ENCODE peak calls at places on chromosomes 1 and 21, in five cellular contexts. One of them, this sample, is unnamed.

GRCh38 chr1:36528361-36529349 is 45.9 kb upstream of the CSF3R start:
- DNase-seq in NCI-H1092: no peak
- DNase-seq in NCI-H345: no peak
- DNase-seq in stimulated activated CD4-positive, alpha-beta T cell treated with anti-CD3 and anti-CD28 coated beads, Interleukin-4, amount 100 ng/mL, for 24 hours: no peak
- DNase-seq in upper lobe of right lung: no peak
- DNase-seq in this sample: peak

GRCh38 chr1:191943684-191944083 is 214.6 kb upstream of the RGS18 start:
- DNase-seq in NCI-H1092: no peak
- DNase-seq in NCI-H345: no peak
- DNase-seq in stimulated activated CD4-positive, alpha-beta T cell treated with anti-CD3 and anti-CD28 coated beads, Interleukin-4, amount 100 ng/mL, for 24 hours: no peak
- DNase-seq in upper lobe of right lung: no peak
- DNase-seq in this sample: no peak

GRCh38 chr1:167128261-167129227 is 34.7 kb downstream of the STYXL2 start:
- DNase-seq in NCI-H1092: no peak
- DNase-seq in NCI-H345: no peak
- DNase-seq in stimulated activated CD4-positive, alpha-beta T cell treated with anti-CD3 and anti-CD28 coated beads, Interleukin-4, amount 100 ng/mL, for 24 hours: no peak
- DNase-seq in upper lobe of right lung: no peak
- DNase-seq in this sample: no peak

GRCh38 chr21:34890258-34890723 is 158.8 kb downstream of the RUNX1 start:
- DNase-seq in NCI-H1092: no peak
- DNase-seq in NCI-H345: no peak
- DNase-seq in stimulated activated CD4-positive, alpha-beta T cell treated with anti-CD3 and anti-CD28 coated beads, Interleukin-4, amount 100 ng/mL, for 24 hours: no peak
- DNase-seq in upper lobe of right lung: no peak
- DNase-seq in this sample: no peak

GRCh38 chr1:12692967-12693782 is 22.7 kb upstream of the AADACL3 start:
- DNase-seq in NCI-H1092: no peak
- DNase-seq in NCI-H345: no peak
- DNase-seq in stimulated activated CD4-positive, alpha-beta T cell treated with anti-CD3 and anti-CD28 coated beads, Interleukin-4, amount 100 ng/mL, for 24 hours: no peak
- DNase-seq in upper lobe of right lung: no peak
- DNase-seq in this sample: no peak

GRCh38 chr21:39232926-39233325 is 49.7 kb upstream of the PSMG1 start:
- DNase-seq in NCI-H1092: no peak
- DNase-seq in NCI-H345: no peak
- DNase-seq in stimulated activated CD4-positive, alpha-beta T cell treated with anti-CD3 and anti-CD28 coated beads, Interleukin-4, amount 100 ng/mL, for 24 hours: no peak
- DNase-seq in upper lobe of right lung: no peak
- DNase-seq in this sample: no peak

GRCh38 chr1:47565676-47566075 is 127.8 kb downstream of the FOXD2 start:
- DNase-seq in NCI-H1092: no peak
- DNase-seq in NCI-H345: no peak
- DNase-seq in stimulated activated CD4-positive, alpha-beta T cell treated with anti-CD3 and anti-CD28 coated beads, Interleukin-4, amount 100 ng/mL, for 24 hours: no peak
- DNase-seq in upper lobe of right lung: no peak
- DNase-seq in this sample: no peak

GRCh38 chr1:214935258-214935657 is 147.3 kb upstream of the KCNK2 start:
- DNase-seq in NCI-H1092: no peak
- DNase-seq in NCI-H345: no peak
- DNase-seq in stimulated activated CD4-positive, alpha-beta T cell treated with anti-CD3 and anti-CD28 coated beads, Interleukin-4, amount 100 ng/mL, for 24 hours: no peak
- DNase-seq in upper lobe of right lung: no peak
- DNase-seq in this sample: no peak

GRCh38 chr1:17955302-17956285 is 152.0 kb upstream of the IGSF21 start:
- DNase-seq in NCI-H1092: no peak
- DNase-seq in NCI-H345: no peak
- DNase-seq in stimulated activated CD4-positive, alpha-beta T cell treated with anti-CD3 and anti-CD28 coated beads, Interleukin-4, amount 100 ng/mL, for 24 hours: no peak
- DNase-seq in upper lobe of right lung: no peak
- DNase-seq in this sample: no peak

GRCh38 chr1:100134872-100135271 is 1.9 kb downstream of the TRMT13 start:
- DNase-seq in NCI-H1092: no peak
- DNase-seq in NCI-H345: no peak
- DNase-seq in stimulated activated CD4-positive, alpha-beta T cell treated with anti-CD3 and anti-CD28 coated beads, Interleukin-4, amount 100 ng/mL, for 24 hours: no peak
- DNase-seq in upper lobe of right lung: no peak
- DNase-seq in this sample: no peak

GRCh38 chr1:111596499-111596898 is 23.1 kb upstream of the RAP1A start:
- DNase-seq in NCI-H1092: no peak
- DNase-seq in NCI-H345: no peak
- DNase-seq in stimulated activated CD4-positive, alpha-beta T cell treated with anti-CD3 and anti-CD28 coated beads, Interleukin-4, amount 100 ng/mL, for 24 hours: peak
- DNase-seq in upper lobe of right lung: no peak
- DNase-seq in this sample: no peak

GRCh38 chr1:113073457-113073950 is 506 bp downstream of the LRIG2 start:
- DNase-seq in NCI-H1092: no peak
- DNase-seq in NCI-H345: no peak
- DNase-seq in stimulated activated CD4-positive, alpha-beta T cell treated with anti-CD3 and anti-CD28 coated beads, Interleukin-4, amount 100 ng/mL, for 24 hours: no peak
- DNase-seq in upper lobe of right lung: no peak
- DNase-seq in this sample: no peak

GRCh38 chr1:224800486-224801119 is 128.9 kb upstream of the DNAH14 start:
- DNase-seq in NCI-H1092: no peak
- DNase-seq in NCI-H345: no peak
- DNase-seq in stimulated activated CD4-positive, alpha-beta T cell treated with anti-CD3 and anti-CD28 coated beads, Interleukin-4, amount 100 ng/mL, for 24 hours: no peak
- DNase-seq in upper lobe of right lung: no peak
- DNase-seq in this sample: no peak

GRCh38 chr1:9311489-9311888 is 18.8 kb downstream of the SPSB1 start:
- DNase-seq in NCI-H1092: no peak
- DNase-seq in NCI-H345: no peak
- DNase-seq in stimulated activated CD4-positive, alpha-beta T cell treated with anti-CD3 and anti-CD28 coated beads, Interleukin-4, amount 100 ng/mL, for 24 hours: no peak
- DNase-seq in upper lobe of right lung: no peak
- DNase-seq in this sample: no peak